ENCODE peak calls at places on chromosomes 4 and X, in four cellular contexts. O is GM12891, X is K562, C is HL-60. F is an unnamed sample.

GRCh38 chrX:132744470-132744869 is 214.0 kb downstream of the HS6ST2 start:
- DNase-seq in O (no peak), X (no peak), C (no peak), F (no peak)

GRCh38 chr4:183178201-183178600 is 79.1 kb downstream of the WWC2 start:
- DNase-seq in O (no peak), X (no peak), C (no peak), F (no peak)

GRCh38 chr4:39274503-39274902 is 91.7 kb downstream of the RFC1 start:
- DNase-seq in O (no peak), X (no peak), C (no peak), F (no peak)

GRCh38 chr4:93184093-93184492 is 644.5 kb upstream of the ATOH1 start:
- DNase-seq in O (no peak), X (no peak), C (no peak), F (no peak)

GRCh38 chr4:26051278-26051677 is 137.3 kb downstream of the SMIM20 start:
- DNase-seq in O (no peak), X (no peak), C (no peak), F (no peak)

GRCh38 chr4:58760737-58761136 is 1650.6 kb upstream of the IGFBP7 start:
- DNase-seq in O (no peak), X (no peak), C (no peak), F (no peak)

GRCh38 chr4:67869580-67870190 is 14.1 kb downstream of the TMPRSS11D start:
- DNase-seq in O (no peak), X (no peak), C (no peak), F (no peak)

GRCh38 chrX:71998836-71999509 is 88.3 kb downstream of the NHSL2 start:
- DNase-seq in O (no peak), X (peak), C (no peak), F (no peak)

GRCh38 chrX:23513121-23513520 is 154.2 kb upstream of the PRDX4 start:
- DNase-seq in O (no peak), X (no peak), C (no peak), F (no peak)

GRCh38 chr4:168981460-168981859 is 28.6 kb downstream of the CBR4 start:
- DNase-seq in O (no peak), X (no peak), C (no peak), F (no peak)

GRCh38 chr4:81106150-81106549 is 75.6 kb downstream of the BMP3 start:
- DNase-seq in O (no peak), X (no peak), C (no peak), F (no peak)

GRCh38 chrX:104864296-104864695 is 298.3 kb downstream of the IL1RAPL2 start:
- DNase-seq in O (no peak), X (no peak), C (no peak), F (no peak)

GRCh38 chr4:105198541-105198940 is 51.9 kb downstream of the TET2 start:
- DNase-seq in O (no peak), X (no peak), C (no peak), F (no peak)

GRCh38 chrX:51144828-51145442 is 187.7 kb upstream of the NUDT10 start:
- DNase-seq in O (no peak), X (peak), C (no peak), F (peak)

GRCh38 chr4:41430796-41431195 is 107.2 kb upstream of the LIMCH1 start:
- DNase-seq in O (no peak), X (no peak), C (no peak), F (no peak)

GRCh38 chrX:150092549-150092948 is 154.3 kb upstream of the EOLA2 start:
- DNase-seq in O (no peak), X (no peak), C (no peak), F (no peak)
- TF ChIP-seq SPI1 in O (no peak), X (no peak), C (no peak), F (no peak)

DNA sequence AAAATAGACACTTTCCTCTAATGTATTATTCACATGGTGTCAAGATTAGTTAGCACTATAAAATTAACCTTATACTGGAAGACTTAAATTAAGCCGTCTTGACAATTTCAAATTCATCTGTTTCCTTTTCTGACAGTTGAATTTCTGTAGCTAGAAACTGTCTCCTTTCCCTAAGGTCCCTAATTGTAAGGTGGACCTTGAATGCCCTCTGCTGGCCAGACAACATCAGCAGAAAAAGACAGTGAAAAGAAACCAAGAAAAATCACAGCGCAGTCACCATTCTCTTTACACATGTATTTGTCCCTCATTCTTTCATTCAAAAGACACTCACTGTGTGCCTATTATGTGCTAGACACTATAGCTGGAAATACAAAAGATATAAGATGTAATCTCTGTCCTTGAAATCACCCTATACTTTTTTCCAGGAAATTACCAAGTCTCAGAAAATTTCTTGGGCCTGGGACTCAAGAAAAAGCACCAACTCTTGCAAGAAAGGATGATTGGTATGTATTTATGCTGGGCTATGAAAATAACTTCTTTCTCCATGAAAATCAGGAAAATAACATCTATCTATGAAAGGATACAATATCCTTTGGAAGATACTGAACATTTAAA is 32.7 kb upstream of the AMBN start:
- DNase-seq in O (peak), X (peak), C (no peak), F (no peak)
- TF ChIP-seq SPI1 in O (no peak), X (no peak), C (no peak), F (no peak)

DNA sequence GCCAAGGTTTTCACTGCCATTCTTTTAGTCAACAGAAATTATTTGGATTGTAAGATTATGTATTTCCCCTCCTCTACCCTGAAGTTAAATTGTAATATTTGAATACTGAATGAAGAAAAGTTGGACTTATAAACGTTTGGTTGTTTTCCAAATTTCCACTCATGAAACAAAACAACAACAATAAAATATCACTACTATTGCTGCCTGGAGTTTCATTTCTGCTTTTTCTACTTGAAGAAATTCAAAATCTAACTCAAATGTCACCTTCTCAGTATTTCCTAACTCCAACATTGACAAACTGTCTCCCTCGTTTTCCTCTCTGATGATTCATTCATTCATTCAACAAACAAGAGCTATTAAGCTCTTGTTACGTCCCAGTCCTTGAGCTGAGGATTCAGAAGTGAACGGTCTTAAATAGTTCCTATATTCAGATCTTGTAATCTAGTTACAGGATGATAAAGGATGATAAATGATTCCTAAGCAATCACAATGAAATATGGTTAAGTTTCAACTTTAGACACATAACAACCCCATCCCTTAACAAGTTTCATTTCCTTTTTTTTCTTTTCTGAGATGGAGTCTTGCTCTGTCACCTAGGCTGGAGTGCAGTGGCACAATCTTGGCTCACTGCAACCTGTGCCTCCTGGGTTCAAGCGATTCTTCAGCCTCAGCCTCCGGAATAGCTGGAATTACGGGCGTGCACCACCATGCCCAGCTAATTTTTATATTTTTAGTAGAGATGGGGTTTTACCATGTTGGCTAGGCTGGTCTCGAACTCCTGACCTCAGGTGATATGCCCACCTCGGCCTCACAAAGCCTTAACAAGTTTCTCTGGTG is 1.7 kb downstream of the SLC9B2 start:
- DNase-seq in O (no peak), X (no peak), C (no peak), F (peak)
- TF ChIP-seq SPI1 in O (peak), X (no peak), C (no peak), F (peak)

DNA sequence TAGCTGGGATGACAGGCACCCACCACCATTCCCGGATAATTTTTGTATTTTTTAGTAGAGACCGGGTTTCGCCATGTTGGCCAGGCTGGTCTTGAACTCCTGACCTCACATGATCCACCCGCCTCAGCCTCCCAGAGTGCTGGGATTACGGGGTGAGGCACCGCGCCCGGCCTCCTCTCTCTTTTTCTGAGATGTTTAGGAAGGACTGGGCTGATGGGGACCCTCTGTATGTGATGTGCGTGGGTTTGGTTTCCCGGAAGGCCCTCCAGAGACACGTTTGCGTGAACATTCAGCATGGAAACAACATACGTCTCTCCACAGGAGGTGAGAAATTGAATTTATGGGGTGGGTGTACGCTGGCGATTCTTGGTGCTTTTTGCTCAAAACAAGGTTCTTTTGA is 18.6 kb downstream of the SHOX start:
- DNase-seq in O (no peak), X (no peak), C (no peak), F (no peak)
- TF ChIP-seq SPI1 in O (no peak), X (no peak), C (no peak), F (no peak)